ENCODE peak calls at places on chromosomes 3 and 15, in four cellular contexts. One of them, this sample, is unnamed.

GRCh38 chr3:164903820-164904451 is 174.4 kb downstream of the SI start:
- DNase-seq in GDM1: no peak
- DNase-seq in Calu3: no peak
- DNase-seq in Kasumi-1: no peak
- DNase-seq in this sample: no peak

GRCh38 chr15:90300541-90300940 is 35.1 kb downstream of the NGRN start:
- DNase-seq in GDM1: no peak
- DNase-seq in Calu3: no peak
- DNase-seq in Kasumi-1: no peak
- DNase-seq in this sample: no peak

GRCh38 chr15:52746162-52746721 is 43.9 kb downstream of the ONECUT1 start:
- DNase-seq in GDM1: no peak
- DNase-seq in Calu3: no peak
- DNase-seq in Kasumi-1: no peak
- DNase-seq in this sample: no peak

GRCh38 chr3:110343376-110343775 is 728.2 kb upstream of the NECTIN3 start:
- DNase-seq in GDM1: no peak
- DNase-seq in Calu3: peak; percentile 56
- DNase-seq in Kasumi-1: no peak
- DNase-seq in this sample: no peak

GRCh38 chr3:72563690-72564370 is 284.4 kb downstream of the SHQ1 start:
- DNase-seq in GDM1: no peak
- DNase-seq in Calu3: no peak
- DNase-seq in Kasumi-1: no peak
- DNase-seq in this sample: no peak

GRCh38 chr3:88038561-88038960 is 20.2 kb downstream of the CGGBP1 start:
- DNase-seq in GDM1: no peak
- DNase-seq in Calu3: no peak
- DNase-seq in Kasumi-1: no peak
- DNase-seq in this sample: no peak

GRCh38 chr15:65836665-65837064 is 32.6 kb upstream of the RAB11A start:
- DNase-seq in GDM1: no peak
- DNase-seq in Calu3: no peak
- DNase-seq in Kasumi-1: no peak
- DNase-seq in this sample: peak; percentile 69

GRCh38 chr3:169264711-169265110 is 398.8 kb downstream of the MECOM start:
- DNase-seq in GDM1: no peak
- DNase-seq in Calu3: peak; percentile 61
- DNase-seq in Kasumi-1: no peak
- DNase-seq in this sample: no peak

GRCh38 chr3:23726811-23727548 is 78.8 kb upstream of the UBE2E1 start:
- DNase-seq in GDM1: no peak
- DNase-seq in Calu3: no peak
- DNase-seq in Kasumi-1: peak; percentile 91
- DNase-seq in this sample: no peak

GRCh38 chr15:91909574-91909973 is 56.1 kb downstream of the SLCO3A1 start:
- DNase-seq in GDM1: no peak
- DNase-seq in Calu3: no peak
- DNase-seq in Kasumi-1: no peak
- DNase-seq in this sample: no peak

GRCh38 chr3:193130576-193130975 is 110.4 kb upstream of the PLAAT1 start:
- DNase-seq in GDM1: no peak
- DNase-seq in Calu3: no peak
- DNase-seq in Kasumi-1: no peak
- DNase-seq in this sample: no peak

GRCh38 chr3:51389423-51390183 is 1.5 kb upstream of the RBM15B start:
- DNase-seq in GDM1: peak; percentile 34
- DNase-seq in Calu3: peak; percentile 59
- DNase-seq in Kasumi-1: peak; percentile 59
- DNase-seq in this sample: peak; percentile 88

GRCh38 chr15:48703544-48703943 is 58.0 kb upstream of the FBN1 start:
- DNase-seq in GDM1: no peak
- DNase-seq in Calu3: no peak
- DNase-seq in Kasumi-1: no peak
- DNase-seq in this sample: no peak

GRCh38 chr3:97278506-97278905 is 464.1 kb downstream of the EPHA6 start:
- DNase-seq in GDM1: no peak
- DNase-seq in Calu3: no peak
- DNase-seq in Kasumi-1: peak; percentile 19
- DNase-seq in this sample: no peak

GRCh38 chr3:52431459-52432223 is 13.3 kb downstream of the SEMA3G start:
- DNase-seq in GDM1: no peak
- DNase-seq in Calu3: no peak
- DNase-seq in Kasumi-1: no peak
- DNase-seq in this sample: no peak

GRCh38 chr3:123499316-123499715 is 50.4 kb upstream of the ADCY5 start:
- DNase-seq in GDM1: no peak
- DNase-seq in Calu3: no peak
- DNase-seq in Kasumi-1: no peak
- DNase-seq in this sample: no peak

GRCh38 chr3:45043715-45044299 is 17.7 kb downstream of the CLEC3B start:
- DNase-seq in GDM1: peak; percentile 2
- DNase-seq in Calu3: no peak
- DNase-seq in Kasumi-1: peak; percentile 11
- DNase-seq in this sample: no peak

GRCh38 chr3:125043599-125044151 is 12.1 kb downstream of the HEG1 start:
- DNase-seq in GDM1: no peak
- DNase-seq in Calu3: no peak
- DNase-seq in Kasumi-1: no peak
- DNase-seq in this sample: no peak

GRCh38 chr3:150150633-150151032 is 179.9 kb upstream of the PFN2 start:
- DNase-seq in GDM1: no peak
- DNase-seq in Calu3: no peak
- DNase-seq in Kasumi-1: no peak
- DNase-seq in this sample: no peak

GRCh38 chr3:123319760-123320159 is 118.0 kb downstream of the SEC22A start:
- DNase-seq in GDM1: no peak
- DNase-seq in Calu3: no peak
- DNase-seq in Kasumi-1: no peak
- DNase-seq in this sample: no peak

GRCh38 chr3:61991706-61992105 is 381.6 kb downstream of the FEZF2 start:
- DNase-seq in GDM1: no peak
- DNase-seq in Calu3: no peak
- DNase-seq in Kasumi-1: no peak
- DNase-seq in this sample: no peak

GRCh38 chr3:98777286-98777685 is 14.1 kb downstream of the ST3GAL6 start:
- DNase-seq in GDM1: no peak
- DNase-seq in Calu3: peak; percentile 62
- DNase-seq in Kasumi-1: no peak
- DNase-seq in this sample: no peak

GRCh38 chr3:14925729-14926591 is 21.4 kb upstream of the NR2C2 start:
- DNase-seq in GDM1: no peak
- DNase-seq in Calu3: peak; percentile 52
- DNase-seq in Kasumi-1: peak; percentile 82
- DNase-seq in this sample: peak; percentile 75

GRCh38 chr3:101095703-101096102 is 102.5 kb upstream of the ABI3BP start:
- DNase-seq in GDM1: no peak
- DNase-seq in Calu3: no peak
- DNase-seq in Kasumi-1: no peak
- DNase-seq in this sample: no peak

GRCh38 chr3:48474619-48475018 is 28.1 kb downstream of the ATRIP start:
- DNase-seq in GDM1: no peak
- DNase-seq in Calu3: no peak
- DNase-seq in Kasumi-1: no peak
- DNase-seq in this sample: peak; percentile 59

GRCh38 chr3:125594581-125595011 is 701 bp downstream of the OSBPL11 start:
- DNase-seq in GDM1: no peak
- DNase-seq in Calu3: peak; percentile 28
- DNase-seq in Kasumi-1: no peak
- DNase-seq in this sample: no peak

GRCh38 chr3:123893012-123893411 is 8.9 kb upstream of the MYLK start:
- DNase-seq in GDM1: no peak
- DNase-seq in Calu3: no peak
- DNase-seq in Kasumi-1: no peak
- DNase-seq in this sample: no peak

This sample was measured in activated CD4-positive, alpha-beta T cell treated with anti-CD3 and anti-CD28 coated beads, Interleukin-2, amount 10 ng/mL, durations not matched to agents 24 days and 14 days.